ENCODE peak calls at places on chromosomes 2 and 18, in four cellular contexts. B is K562, L is HL-60, U is GM12878. P is an unnamed sample.

GRCh38 chr2:136384541-136385303 is 266.8 kb upstream of the CXCR4 start:
- DNase-seq in B (peak), L (no peak), U (no peak), P (no peak)

GRCh38 chr18:1013951-1014350 is 109.3 kb downstream of the ADCYAP1 start:
- DNase-seq in B (no peak), L (no peak), U (no peak), P (no peak)

GRCh38 chr2:222833410-222833809 is 27.4 kb upstream of the ACSL3 start:
- DNase-seq in B (no peak), L (no peak), U (no peak), P (no peak)

GRCh38 chr2:175203621-175204496 is 22.3 kb upstream of the ATP5MC3 start:
- DNase-seq in B (no peak), L (no peak), U (no peak), P (no peak)

GRCh38 chr2:63192889-63193778 is 142.5 kb downstream of the OTX1 start:
- DNase-seq in B (no peak), L (no peak), U (no peak), P (no peak)

GRCh38 chr2:86038291-86039081 is 67.2 kb downstream of the POLR1A start:
- DNase-seq in B (no peak), L (peak), U (no peak), P (no peak)

GRCh38 chr2:199850718-199851498 is at the start of gene FTCDNL1:
- DNase-seq in B (peak), L (peak), U (peak), P (peak)

GRCh38 chr2:39265315-39265714 is 21.5 kb upstream of the CDKL4 start:
- DNase-seq in B (no peak), L (no peak), U (no peak), P (no peak)

GRCh38 chr2:222708274-222708710 is 36.8 kb downstream of the MOGAT1 start:
- DNase-seq in B (peak), L (peak), U (no peak), P (no peak)

GRCh38 chr2:145569108-145569507 is 1049.2 kb upstream of the ZEB2 start:
- DNase-seq in B (no peak), L (no peak), U (no peak), P (no peak)

GRCh38 chr2:171470129-171470528 is 36.1 kb downstream of the DCAF17 start:
- DNase-seq in B (no peak), L (no peak), U (no peak), P (no peak)

DNA sequence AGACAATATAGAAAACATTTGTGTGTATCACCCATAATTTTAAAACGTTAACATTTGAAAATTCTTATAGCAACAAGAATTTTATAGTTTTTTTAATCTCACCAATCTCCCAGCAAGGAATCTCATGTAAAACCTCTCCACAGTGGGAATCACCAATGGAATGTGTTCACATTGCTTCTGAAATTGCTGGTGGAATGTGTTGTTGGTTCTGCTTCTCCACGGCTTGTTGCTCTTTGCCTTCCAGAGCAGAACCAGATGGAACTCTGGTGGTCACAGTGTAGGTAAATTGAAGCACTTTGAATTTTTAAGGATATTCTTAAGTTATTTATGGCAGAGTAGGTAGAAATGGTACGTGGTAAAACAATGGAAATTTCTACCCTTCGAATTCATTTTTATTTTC is 35.1 kb downstream of the DCAF17 start:
- DNase-seq in B (no peak), L (no peak), U (no peak), P (no peak)
- TF ChIP-seq SPI1 in B (no peak), L (no peak), U (no peak), P (no peak)

GRCh38 chr18:27114842-27115241 is 70.3 kb downstream of the CHST9 start:
- DNase-seq in B (no peak), L (no peak), U (no peak), P (no peak)

GRCh38 chr18:27108842-27109241 is 76.3 kb downstream of the CHST9 start:
- DNase-seq in B (no peak), L (no peak), U (no peak), P (no peak)

GRCh38 chr18:27113358-27113757 is 71.8 kb downstream of the CHST9 start:
- DNase-seq in B (no peak), L (no peak), U (no peak), P (no peak)

GRCh38 chr18:27110319-27110718 is 74.8 kb downstream of the CHST9 start:
- DNase-seq in B (no peak), L (no peak), U (no peak), P (no peak)

DNA sequence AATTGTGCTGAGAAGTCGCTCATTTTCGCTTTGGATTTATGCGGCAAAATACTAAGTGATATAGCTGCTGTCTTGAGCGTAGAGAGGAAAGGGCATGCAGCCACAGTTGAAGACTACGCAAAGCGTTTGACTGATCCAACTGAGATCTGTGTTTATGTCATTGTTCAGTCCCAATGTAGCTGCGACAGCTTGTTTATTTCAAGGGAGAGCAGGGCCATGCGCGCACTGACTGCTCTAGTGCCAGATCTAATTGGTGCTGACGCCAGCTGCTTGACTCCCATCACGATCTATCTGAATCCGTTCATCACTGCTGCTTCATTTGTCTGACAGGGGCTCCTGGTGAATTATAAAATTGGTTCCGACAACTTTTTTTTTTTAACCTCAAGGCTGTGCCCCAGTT is 75.7 kb downstream of the CHST9 start:
- DNase-seq in B (no peak), L (no peak), U (no peak), P (no peak)
- TF ChIP-seq POLR2AphosphoS5 in B (no peak), L (no peak), U (no peak), P (no peak)

DNA sequence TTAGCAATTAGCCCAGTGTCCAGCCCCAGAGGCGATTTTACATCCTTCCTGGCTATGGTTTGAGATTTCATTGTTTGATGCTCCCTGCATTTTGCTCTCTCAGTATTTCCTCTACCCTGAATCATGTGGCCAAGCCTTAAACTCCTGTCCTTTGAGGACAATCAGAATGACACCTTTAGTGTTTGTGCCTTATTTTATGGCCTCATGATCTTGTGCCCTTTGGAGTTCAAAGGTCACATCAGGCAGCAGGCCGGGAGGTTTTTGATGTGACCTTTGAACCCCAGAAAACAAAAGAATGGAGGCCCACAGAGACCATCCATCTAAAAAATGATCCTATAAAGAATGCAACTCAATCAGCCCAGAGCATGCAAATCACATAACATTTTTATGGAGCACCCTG is 52.6 kb downstream of the FECH start:
- DNase-seq in B (no peak), L (no peak), U (no peak), P (no peak)
- TF ChIP-seq SPI1 in B (no peak), L (no peak), U (no peak), P (no peak)

GRCh38 chr2:96538487-96539214 is 2.1 kb downstream of the ARID5A start:
- DNase-seq in B (no peak), L (peak), U (peak), P (no peak)
- TF ChIP-seq POLR2AphosphoS5 in B (no peak), L (peak), U (peak), P (peak)

P was measured in GM12891.